ENCODE peak calls at places on chromosomes 7 and 10, in nine cellular contexts. U is cardiac muscle cell, H is Panc1, N is suprapubic skin, P is fibroblast of lung, Q is pancreas, I is GM23338, F is AG04450, B is PC-3. Z is an unnamed sample. For H3K27me3, the result is how much of the 10 kb centered on the place peaks cover.

GRCh38 chr7:10070899-10071298 is 902.8 kb upstream of the PHF14 start:
- DNase-seq in U (no peak), H (no peak), N (no peak), P (no peak), Q (no peak), I (no peak), F (no peak), B (no peak), Z (no peak)

GRCh38 chr7:33720139-33720538 is 185.2 kb upstream of the BMPER start:
- DNase-seq in U (no peak), H (no peak), N (no peak), P (no peak), Q (no peak), I (no peak), F (no peak), B (no peak), Z (no peak)

GRCh38 chr10:61733358-61733940 is 70.7 kb downstream of the CABCOCO1 start:
- DNase-seq in U (peak), H (peak), N (no peak), P (peak), Q (no peak), I (peak), F (peak), B (peak), Z (no peak)

GRCh38 chr7:82443044-82443800 is at the start of gene CACNA2D1:
- DNase-seq in U (peak), H (peak), N (no peak), P (peak), Q (peak), I (peak), F (no peak), B (no peak), Z (no peak)

GRCh38 chr10:7311256-7312178 is 99.3 kb downstream of the SFMBT2 start:
- DNase-seq in U (no peak), H (peak), N (no peak), P (peak), Q (no peak), I (no peak), F (no peak), B (peak), Z (peak)

GRCh38 chr7:80127412-80128150 is 7.0 kb upstream of the GNAI1 start:
- DNase-seq in U (peak), H (no peak), N (no peak), P (no peak), Q (no peak), I (peak), F (no peak), B (no peak), Z (no peak)

GRCh38 chr7:87003872-87004798 is 55.3 kb downstream of the ELAPOR2 start:
- DNase-seq in U (peak), H (no peak), N (no peak), P (peak), Q (no peak), I (no peak), F (no peak), B (no peak), Z (no peak)

GRCh38 chr10:116875897-116876296 is 26.6 kb downstream of the ENO4 start:
- DNase-seq in U (no peak), H (no peak), N (no peak), P (no peak), Q (no peak), I (no peak), F (no peak), B (no peak), Z (no peak)

GRCh38 chr7:84790873-84791272 is 396.0 kb downstream of the SEMA3D start:
- DNase-seq in U (peak), H (no peak), N (no peak), P (peak), Q (no peak), I (no peak), F (no peak), B (no peak), Z (no peak)

GRCh38 chr10:111247781-111248389 is 171.1 kb downstream of the ADRA2A start:
- DNase-seq in U (no peak), H (no peak), N (no peak), P (peak), Q (no peak), I (no peak), F (no peak), B (peak), Z (no peak)

GRCh38 chr7:132764762-132765161 is 188.5 kb upstream of the PLXNA4 start:
- DNase-seq in U (no peak), H (no peak), N (no peak), P (no peak), Q (no peak), I (no peak), F (no peak), B (no peak), Z (no peak)

DNA sequence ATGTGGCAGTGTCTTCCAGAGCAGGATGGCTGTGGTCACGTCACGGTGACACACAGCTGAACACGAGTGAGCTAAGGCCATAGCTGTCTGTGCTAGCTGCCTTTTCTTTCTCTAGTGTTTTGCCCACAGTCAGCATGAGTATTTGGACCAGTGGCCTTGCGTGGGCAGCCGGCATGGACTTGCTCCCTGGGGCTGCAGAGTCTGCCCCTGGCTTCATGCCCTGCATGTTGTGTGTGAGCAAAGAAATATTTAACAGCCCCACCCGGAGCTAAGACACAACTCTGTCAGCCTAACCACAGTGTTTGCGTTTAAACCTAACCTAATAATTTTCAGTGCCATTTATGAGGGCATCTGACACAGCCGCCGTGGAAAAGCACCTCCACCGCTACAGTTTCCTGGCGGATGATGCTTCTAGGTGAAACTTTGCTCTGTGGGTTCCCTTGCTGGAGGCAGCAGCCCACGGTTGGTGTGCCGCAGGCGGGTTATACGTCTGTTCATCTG is 14.6 kb downstream of the CHST12 start:
- DNase-seq in U (no peak), H (no peak), N (no peak), P (peak), Q (no peak), I (no peak), F (no peak), B (no peak), Z (no peak)
- H3K4me3 ChIP-seq in U (no peak), H (no peak), N (no peak), P (no peak), Q (no peak), I (no peak), F (no peak), B (no peak), Z (no peak)

GRCh38 chr7:151810434-151811232 is 66.3 kb downstream of the PRKAG2 start:
- DNase-seq in U (no peak), H (no peak), N (no peak), P (no peak), Q (no peak), I (no peak), F (no peak), B (no peak), Z (no peak)
- TF ChIP-seq CTCF in U (no peak), H (no peak), N (no peak), P (no peak), Q (no peak), I (no peak), F (no peak), B (no peak), Z (no peak)

GRCh38 chr7:32034052-32034451 is 36.2 kb downstream of the PDE1C start:
- DNase-seq in U (no peak), H (no peak), N (no peak), P (no peak), Q (no peak), I (peak), F (no peak), B (peak), Z (no peak)

GRCh38 chr7:32033006-32033405 is 37.2 kb downstream of the PDE1C start:
- DNase-seq in U (no peak), H (no peak), N (no peak), P (peak), Q (no peak), I (no peak), F (no peak), B (no peak), Z (no peak)

GRCh38 chr7:32030904-32031692 is 39.1 kb downstream of the PDE1C start:
- DNase-seq in U (no peak), H (no peak), N (no peak), P (peak), Q (no peak), I (no peak), F (no peak), B (no peak), Z (no peak)

GRCh38 chr7:32036557-32036956 is 33.6 kb downstream of the PDE1C start:
- DNase-seq in U (no peak), H (no peak), N (no peak), P (peak), Q (no peak), I (no peak), F (no peak), B (peak), Z (no peak)

DNA sequence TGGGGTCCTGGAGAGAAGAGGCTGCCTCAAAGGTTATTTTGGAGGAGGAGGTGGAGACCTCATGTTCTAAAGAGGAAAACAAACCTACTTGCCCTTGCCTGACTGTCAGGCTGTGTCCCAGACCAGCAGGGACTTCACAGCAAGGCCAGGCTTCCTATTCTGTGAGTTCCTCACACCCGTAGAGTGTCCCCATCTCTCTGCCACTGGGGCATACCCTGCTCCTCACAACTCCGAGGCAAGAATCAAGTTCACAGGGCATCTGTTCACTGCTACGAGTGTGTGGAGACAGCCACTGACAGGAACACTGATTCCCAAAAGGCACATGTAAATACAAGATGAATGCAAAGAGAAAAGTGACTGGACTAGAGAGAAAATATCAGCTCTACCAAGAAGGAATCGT is 38.0 kb downstream of the PDE1C start:
- DNase-seq in U (no peak), H (no peak), N (no peak), P (no peak), Q (no peak), I (no peak), F (no peak), B (no peak), Z (no peak)
- H3K27me3 ChIP-seq in U (under half), H (under half), N (under half), P (under half), Q (under half), I (under half), F (under half), B (under half), Z (under half)

DNA sequence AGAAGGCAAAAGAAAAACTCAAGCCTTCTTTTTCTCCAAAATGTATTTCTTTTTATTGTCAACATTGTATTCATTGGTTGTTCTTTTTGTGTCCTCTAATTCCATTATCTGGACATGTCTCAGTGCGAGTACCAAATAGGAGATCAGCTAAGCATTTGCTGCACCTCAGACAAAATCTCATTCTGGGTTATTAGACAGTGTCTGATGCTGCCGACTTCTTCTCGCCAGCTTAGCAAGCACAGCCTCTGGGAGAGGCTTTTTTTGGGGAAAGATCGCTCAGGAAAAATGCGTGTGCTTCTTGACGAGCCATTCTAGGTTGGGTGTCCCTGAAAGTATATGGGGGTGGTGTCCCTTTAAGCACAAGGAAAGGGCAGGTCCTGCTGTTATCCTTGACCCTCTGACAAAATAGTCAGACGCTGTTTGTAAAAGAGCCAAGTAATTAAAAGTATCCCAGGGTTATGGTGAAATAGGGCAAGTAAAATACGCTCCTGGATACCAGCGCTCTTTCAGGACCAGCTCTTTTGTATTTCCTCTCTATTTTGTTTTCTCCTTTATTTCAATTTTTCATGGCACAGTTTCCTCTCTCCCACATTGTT is 540.1 kb upstream of the FZD8 start:
- DNase-seq in U (peak), H (no peak), N (no peak), P (no peak), Q (no peak), I (no peak), F (no peak), B (no peak), Z (no peak)
- H3K4me3 ChIP-seq in U (no peak), H (no peak), N (no peak), P (no peak), Q (no peak), I (no peak), F (no peak), B (no peak), Z (no peak)

DNA sequence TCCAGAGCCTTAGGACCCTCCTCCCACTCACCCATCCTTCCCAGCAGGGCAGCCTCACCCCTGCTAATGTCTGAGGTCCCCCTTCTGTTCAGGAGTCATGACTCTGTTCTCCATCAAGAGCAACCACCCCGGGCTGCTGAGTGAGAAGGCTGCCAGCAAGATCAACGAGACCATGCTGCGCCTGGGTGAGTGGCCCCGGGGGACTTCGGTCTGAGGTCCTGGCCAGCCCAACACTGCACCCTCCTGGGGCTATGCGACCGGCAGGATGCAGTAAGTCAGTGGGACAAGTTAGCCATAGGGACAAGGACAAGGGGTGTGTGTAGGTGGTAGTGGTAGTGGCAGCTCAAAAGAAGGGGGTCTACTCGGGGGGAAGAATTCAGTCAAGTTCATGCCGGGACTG is 16.2 kb upstream of the AHCYL2 start:
- DNase-seq in U (no peak), H (no peak), N (no peak), P (no peak), Q (no peak), I (no peak), F (no peak), B (no peak), Z (no peak)
- TF ChIP-seq CTCF in U (no peak), H (no peak), N (no peak), P (no peak), Q (no peak), I (no peak), F (no peak), B (no peak), Z (no peak)

GRCh38 chr10:70954777-70955176 is 66.4 kb upstream of the PCBD1 start:
- DNase-seq in U (no peak), H (no peak), N (no peak), P (no peak), Q (no peak), I (no peak), F (no peak), B (no peak), Z (no peak)

GRCh38 chr10:70954373-70954772 is 66.0 kb upstream of the PCBD1 start:
- DNase-seq in U (no peak), H (no peak), N (no peak), P (no peak), Q (no peak), I (no peak), F (no peak), B (no peak), Z (no peak)

GRCh38 chr10:70952446-70952845 is 64.1 kb upstream of the PCBD1 start:
- DNase-seq in U (no peak), H (no peak), N (no peak), P (no peak), Q (no peak), I (no peak), F (no peak), B (no peak), Z (no peak)

GRCh38 chr10:70952921-70953320 is 64.6 kb upstream of the PCBD1 start:
- DNase-seq in U (no peak), H (no peak), N (no peak), P (no peak), Q (no peak), I (no peak), F (no peak), B (no peak), Z (no peak)

DNA sequence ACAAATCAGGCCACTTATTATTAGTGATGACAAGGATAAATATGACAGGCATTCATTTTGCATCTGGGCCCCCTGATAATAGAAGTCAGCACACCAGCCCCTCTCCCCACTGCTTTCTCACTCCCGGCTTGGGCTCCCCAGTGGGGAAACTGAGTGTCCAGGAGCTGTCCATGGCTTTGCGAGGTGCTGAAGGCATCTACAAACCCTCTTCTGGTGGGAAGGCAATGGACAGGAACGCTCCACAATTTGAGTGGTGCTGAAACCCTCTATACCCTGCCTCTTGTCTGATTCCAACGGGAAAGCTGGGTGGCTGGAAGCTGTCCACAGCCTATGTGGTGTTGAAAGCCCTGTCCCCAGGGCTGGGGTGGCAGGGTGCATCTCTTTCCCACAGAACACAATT is 61.7 kb upstream of the PCBD1 start:
- DNase-seq in U (no peak), H (no peak), N (no peak), P (no peak), Q (no peak), I (no peak), F (no peak), B (no peak), Z (no peak)
- H3K27me3 ChIP-seq in U (under half), H (under half), N (under half), P (under half), Q (under half), I (under half), F (under half), B (under half), Z (under half)

GRCh38 chr10:14565199-14565598 is 209.5 kb downstream of the FAM107B start:
- DNase-seq in U (peak), H (no peak), N (no peak), P (no peak), Q (no peak), I (no peak), F (no peak), B (no peak), Z (no peak)

GRCh38 chr10:14563359-14563758 is 211.3 kb downstream of the FAM107B start:
- DNase-seq in U (no peak), H (no peak), N (no peak), P (no peak), Q (no peak), I (no peak), F (no peak), B (no peak), Z (no peak)

GRCh38 chr10:14562197-14562596 is 212.5 kb downstream of the FAM107B start:
- DNase-seq in U (no peak), H (no peak), N (no peak), P (no peak), Q (no peak), I (no peak), F (no peak), B (no peak), Z (no peak)

GRCh38 chr10:14562615-14563214 is 212.0 kb downstream of the FAM107B start:
- DNase-seq in U (no peak), H (no peak), N (no peak), P (no peak), Q (no peak), I (no peak), F (no peak), B (no peak), Z (no peak)

DNA sequence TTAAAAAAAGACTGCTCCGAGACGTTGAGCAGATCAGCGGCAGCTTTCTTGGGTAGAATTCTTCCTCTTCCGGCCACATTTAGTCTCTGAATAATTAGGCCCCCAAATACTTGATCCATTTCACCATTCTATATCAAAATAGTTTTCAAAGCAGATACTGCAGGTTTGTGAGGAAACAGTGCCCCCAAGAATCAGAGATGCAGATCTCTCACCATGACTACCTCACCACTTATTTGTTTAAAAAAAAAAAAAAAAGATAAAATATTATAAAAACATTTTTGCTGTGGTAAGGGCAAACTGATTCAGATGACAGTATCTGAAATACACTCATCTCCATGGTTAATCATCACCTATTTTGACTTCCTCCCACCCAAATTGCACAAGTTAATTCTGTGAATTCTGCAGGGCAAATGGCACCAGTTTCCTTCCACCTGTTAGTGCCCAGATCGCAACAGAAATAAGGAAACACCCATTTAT is 210.4 kb downstream of the FAM107B start:
- DNase-seq in U (no peak), H (no peak), N (no peak), P (no peak), Q (no peak), I (no peak), F (no peak), B (no peak), Z (no peak)
- H3K4me3 ChIP-seq in U (no peak), H (no peak), N (no peak), P (no peak), Q (no peak), I (no peak), F (no peak), B (no peak), Z (no peak)

Z was measured in kidney epithelial cell.